ENCODE peak calls at places on chromosomes 1 and 21, in eight cellular contexts. One of them, this sample, is unnamed.

GRCh38 chr1:3068400-3069361 is at the start of gene PRDM16:
- DNase-seq in NCI-H460: peak
- DNase-seq in SJSA1: peak
- DNase-seq in KG1: no peak
- DNase-seq in AG10803: peak
- DNase-seq in NCI-H2029: no peak
- DNase-seq in fibroblast of mammary gland: peak
- DNase-seq in HepG2: no peak
- DNase-seq in this sample: no peak

GRCh38 chr1:153400244-153400643 is 9.4 kb upstream of the S100A8 start:
- DNase-seq in KG1: no peak
- DNase-seq in SJSA1: no peak
- DNase-seq in AG10803: no peak
- DNase-seq in NCI-H460: no peak
- DNase-seq in NCI-H2029: peak
- DNase-seq in fibroblast of mammary gland: no peak
- DNase-seq in HepG2: no peak
- DNase-seq in this sample: no peak

GRCh38 chr1:246579818-246580217 is 13.6 kb downstream of the CNST start:
- DNase-seq in fibroblast of mammary gland: no peak
- DNase-seq in AG10803: peak
- DNase-seq in SJSA1: no peak
- DNase-seq in HepG2: no peak
- DNase-seq in KG1: no peak
- DNase-seq in NCI-H460: no peak
- DNase-seq in NCI-H2029: no peak
- DNase-seq in this sample: peak

GRCh38 chr1:53633073-53633704 is 105.8 kb downstream of the GLIS1 start:
- DNase-seq in NCI-H460: no peak
- DNase-seq in KG1: no peak
- DNase-seq in fibroblast of mammary gland: no peak
- DNase-seq in HepG2: no peak
- DNase-seq in AG10803: no peak
- DNase-seq in NCI-H2029: no peak
- DNase-seq in SJSA1: no peak
- DNase-seq in this sample: no peak

GRCh38 chr1:170126691-170127090 is 19.1 kb upstream of the NTMT2 start:
- DNase-seq in fibroblast of mammary gland: peak
- DNase-seq in SJSA1: no peak
- DNase-seq in HepG2: no peak
- DNase-seq in NCI-H2029: no peak
- DNase-seq in NCI-H460: no peak
- DNase-seq in KG1: no peak
- DNase-seq in AG10803: peak
- DNase-seq in this sample: peak

GRCh38 chr21:45871616-45872236 is 109.8 kb upstream of the COL6A1 start:
- DNase-seq in NCI-H460: no peak
- DNase-seq in KG1: no peak
- DNase-seq in fibroblast of mammary gland: no peak
- DNase-seq in HepG2: peak
- DNase-seq in SJSA1: no peak
- DNase-seq in AG10803: no peak
- DNase-seq in NCI-H2029: no peak
- DNase-seq in this sample: no peak

GRCh38 chr1:51819810-51820209 is 58.7 kb downstream of the NRDC start:
- DNase-seq in AG10803: peak
- DNase-seq in KG1: no peak
- DNase-seq in HepG2: no peak
- DNase-seq in NCI-H2029: no peak
- DNase-seq in fibroblast of mammary gland: no peak
- DNase-seq in SJSA1: no peak
- DNase-seq in NCI-H460: no peak
- DNase-seq in this sample: no peak

GRCh38 chr1:162905759-162906158 is 44.8 kb upstream of the CCDC190 start:
- DNase-seq in SJSA1: peak
- DNase-seq in NCI-H460: no peak
- DNase-seq in fibroblast of mammary gland: peak
- DNase-seq in KG1: no peak
- DNase-seq in HepG2: peak
- DNase-seq in AG10803: peak
- DNase-seq in NCI-H2029: no peak
- DNase-seq in this sample: no peak

GRCh38 chr1:41650176-41650519 is 165.7 kb upstream of the EDN2 start:
- DNase-seq in NCI-H2029: peak
- DNase-seq in AG10803: peak
- DNase-seq in HepG2: no peak
- DNase-seq in KG1: no peak
- DNase-seq in SJSA1: no peak
- DNase-seq in NCI-H460: no peak
- DNase-seq in fibroblast of mammary gland: peak
- DNase-seq in this sample: no peak

GRCh38 chr1:202159534-202160371 is 649 bp downstream of the PTPN7 start:
- DNase-seq in NCI-H2029: no peak
- DNase-seq in fibroblast of mammary gland: no peak
- DNase-seq in NCI-H460: no peak
- DNase-seq in SJSA1: no peak
- DNase-seq in AG10803: no peak
- DNase-seq in HepG2: no peak
- DNase-seq in KG1: peak
- DNase-seq in this sample: peak

GRCh38 chr1:19616489-19616888 is 27.6 kb upstream of the NBL1 start:
- DNase-seq in SJSA1: no peak
- DNase-seq in fibroblast of mammary gland: peak
- DNase-seq in AG10803: peak
- DNase-seq in HepG2: no peak
- DNase-seq in KG1: no peak
- DNase-seq in NCI-H460: no peak
- DNase-seq in NCI-H2029: no peak
- DNase-seq in this sample: no peak

GRCh38 chr1:167052389-167052788 is 37.8 kb downstream of the GPA33 start:
- DNase-seq in fibroblast of mammary gland: no peak
- DNase-seq in AG10803: no peak
- DNase-seq in NCI-H2029: no peak
- DNase-seq in NCI-H460: no peak
- DNase-seq in SJSA1: no peak
- DNase-seq in HepG2: peak
- DNase-seq in KG1: no peak
- DNase-seq in this sample: no peak

GRCh38 chr1:15343099-15343498 is 66.6 kb upstream of the EFHD2 start:
- DNase-seq in NCI-H2029: no peak
- DNase-seq in fibroblast of mammary gland: no peak
- DNase-seq in HepG2: no peak
- DNase-seq in KG1: no peak
- DNase-seq in AG10803: no peak
- DNase-seq in NCI-H460: no peak
- DNase-seq in SJSA1: no peak
- DNase-seq in this sample: no peak

GRCh38 chr1:10431065-10431730 is 965 bp downstream of the CENPS start:
- DNase-seq in fibroblast of mammary gland: peak
- DNase-seq in NCI-H2029: peak
- DNase-seq in SJSA1: no peak
- DNase-seq in HepG2: no peak
- DNase-seq in KG1: peak
- DNase-seq in AG10803: peak
- DNase-seq in NCI-H460: no peak
- DNase-seq in this sample: no peak

GRCh38 chr1:189859385-189859977 is 618.2 kb downstream of the BRINP3 start:
- DNase-seq in fibroblast of mammary gland: peak
- DNase-seq in SJSA1: no peak
- DNase-seq in HepG2: peak
- DNase-seq in NCI-H2029: no peak
- DNase-seq in NCI-H460: peak
- DNase-seq in KG1: peak
- DNase-seq in AG10803: no peak
- DNase-seq in this sample: no peak

GRCh38 chr1:223878598-223879325 is 33.0 kb upstream of the TP53BP2 start:
- DNase-seq in NCI-H2029: no peak
- DNase-seq in KG1: no peak
- DNase-seq in fibroblast of mammary gland: no peak
- DNase-seq in HepG2: no peak
- DNase-seq in SJSA1: no peak
- DNase-seq in AG10803: no peak
- DNase-seq in NCI-H460: no peak
- DNase-seq in this sample: no peak

GRCh38 chr1:93419344-93419743 is 28.6 kb upstream of the FNBP1L start:
- DNase-seq in SJSA1: no peak
- DNase-seq in fibroblast of mammary gland: no peak
- DNase-seq in KG1: no peak
- DNase-seq in HepG2: peak
- DNase-seq in AG10803: no peak
- DNase-seq in NCI-H2029: no peak
- DNase-seq in NCI-H460: no peak
- DNase-seq in this sample: no peak

GRCh38 chr1:15736035-15736665 is at the start of gene SLC25A34:
- DNase-seq in SJSA1: no peak
- DNase-seq in fibroblast of mammary gland: no peak
- DNase-seq in AG10803: no peak
- DNase-seq in NCI-H460: no peak
- DNase-seq in HepG2: peak
- DNase-seq in KG1: no peak
- DNase-seq in NCI-H2029: peak
- DNase-seq in this sample: no peak

GRCh38 chr1:7014640-7014930 is 229.3 kb downstream of the CAMTA1 start:
- DNase-seq in fibroblast of mammary gland: no peak
- DNase-seq in SJSA1: no peak
- DNase-seq in HepG2: no peak
- DNase-seq in AG10803: no peak
- DNase-seq in NCI-H460: no peak
- DNase-seq in NCI-H2029: no peak
- DNase-seq in KG1: no peak
- DNase-seq in this sample: no peak

GRCh38 chr1:85577421-85578320 is 2.9 kb upstream of the CCN1 start:
- DNase-seq in NCI-H2029: no peak
- DNase-seq in SJSA1: no peak
- DNase-seq in AG10803: no peak
- DNase-seq in HepG2: no peak
- DNase-seq in NCI-H460: no peak
- DNase-seq in KG1: no peak
- DNase-seq in fibroblast of mammary gland: peak
- DNase-seq in this sample: no peak

GRCh38 chr1:169325117-169325516 is 42.5 kb downstream of the NME7 start:
- DNase-seq in SJSA1: no peak
- DNase-seq in HepG2: no peak
- DNase-seq in fibroblast of mammary gland: no peak
- DNase-seq in AG10803: no peak
- DNase-seq in NCI-H2029: no peak
- DNase-seq in KG1: no peak
- DNase-seq in NCI-H460: no peak
- DNase-seq in this sample: no peak

GRCh38 chr1:176745945-176746344 is 283.0 kb downstream of the PAPPA2 start:
- DNase-seq in fibroblast of mammary gland: peak
- DNase-seq in NCI-H460: no peak
- DNase-seq in SJSA1: no peak
- DNase-seq in NCI-H2029: no peak
- DNase-seq in AG10803: peak
- DNase-seq in HepG2: peak
- DNase-seq in KG1: no peak
- DNase-seq in this sample: no peak

GRCh38 chr21:31316488-31317169 is 27.4 kb downstream of the TIAM1 start:
- DNase-seq in AG10803: no peak
- DNase-seq in KG1: no peak
- DNase-seq in NCI-H2029: no peak
- DNase-seq in SJSA1: no peak
- DNase-seq in fibroblast of mammary gland: peak
- DNase-seq in HepG2: no peak
- DNase-seq in NCI-H460: no peak
- DNase-seq in this sample: no peak

GRCh38 chr1:15188678-15189077 is 35.1 kb downstream of the TMEM51 start:
- DNase-seq in NCI-H460: no peak
- DNase-seq in AG10803: no peak
- DNase-seq in KG1: no peak
- DNase-seq in HepG2: no peak
- DNase-seq in fibroblast of mammary gland: no peak
- DNase-seq in NCI-H2029: no peak
- DNase-seq in SJSA1: no peak
- DNase-seq in this sample: no peak

GRCh38 chr1:164660415-164661174 is 101.6 kb downstream of the PBX1 start:
- DNase-seq in NCI-H2029: peak
- DNase-seq in NCI-H460: no peak
- DNase-seq in fibroblast of mammary gland: no peak
- DNase-seq in SJSA1: no peak
- DNase-seq in HepG2: no peak
- DNase-seq in AG10803: peak
- DNase-seq in KG1: no peak
- DNase-seq in this sample: no peak

GRCh38 chr1:189496768-189497167 is 980.9 kb downstream of the BRINP3 start:
- DNase-seq in HepG2: no peak
- DNase-seq in KG1: no peak
- DNase-seq in SJSA1: no peak
- DNase-seq in NCI-H460: no peak
- DNase-seq in AG10803: no peak
- DNase-seq in fibroblast of mammary gland: no peak
- DNase-seq in NCI-H2029: no peak
- DNase-seq in this sample: no peak

GRCh38 chr1:93526431-93526830 is 78.5 kb downstream of the FNBP1L start:
- DNase-seq in NCI-H460: no peak
- DNase-seq in NCI-H2029: no peak
- DNase-seq in SJSA1: no peak
- DNase-seq in HepG2: no peak
- DNase-seq in fibroblast of mammary gland: no peak
- DNase-seq in KG1: no peak
- DNase-seq in AG10803: no peak
- DNase-seq in this sample: no peak

GRCh38 chr1:71312545-71312944 is 231.7 kb upstream of the ZRANB2 start:
- DNase-seq in NCI-H2029: no peak
- DNase-seq in KG1: no peak
- DNase-seq in SJSA1: no peak
- DNase-seq in HepG2: no peak
- DNase-seq in NCI-H460: no peak
- DNase-seq in fibroblast of mammary gland: peak
- DNase-seq in AG10803: no peak
- DNase-seq in this sample: no peak

GRCh38 chr1:43979528-43980254 is 681 bp downstream of the B4GALT2 start:
- DNase-seq in AG10803: peak
- DNase-seq in NCI-H460: no peak
- DNase-seq in fibroblast of mammary gland: peak
- DNase-seq in HepG2: peak
- DNase-seq in NCI-H2029: no peak
- DNase-seq in KG1: no peak
- DNase-seq in SJSA1: peak
- DNase-seq in this sample: peak

GRCh38 chr1:47568763-47569162 is 130.9 kb downstream of the FOXD2 start:
- DNase-seq in NCI-H2029: peak
- DNase-seq in AG10803: peak
- DNase-seq in fibroblast of mammary gland: no peak
- DNase-seq in KG1: no peak
- DNase-seq in SJSA1: no peak
- DNase-seq in HepG2: no peak
- DNase-seq in NCI-H460: no peak
- DNase-seq in this sample: no peak

GRCh38 chr1:155012052-155012546 is 9.5 kb downstream of the ZBTB7B start:
- DNase-seq in AG10803: peak
- DNase-seq in SJSA1: no peak
- DNase-seq in fibroblast of mammary gland: peak
- DNase-seq in NCI-H460: peak
- DNase-seq in NCI-H2029: no peak
- DNase-seq in KG1: no peak
- DNase-seq in HepG2: no peak
- DNase-seq in this sample: no peak

GRCh38 chr1:151061704-151062103 is 1.5 kb downstream of the MLLT11 start:
- DNase-seq in NCI-H460: no peak
- DNase-seq in HepG2: no peak
- DNase-seq in KG1: no peak
- DNase-seq in SJSA1: no peak
- DNase-seq in AG10803: no peak
- DNase-seq in fibroblast of mammary gland: no peak
- DNase-seq in NCI-H2029: no peak
- DNase-seq in this sample: no peak

GRCh38 chr1:182069028-182069466 is 7.5 kb upstream of the ZNF648 start:
- DNase-seq in HepG2: peak
- DNase-seq in NCI-H460: peak
- DNase-seq in AG10803: peak
- DNase-seq in NCI-H2029: no peak
- DNase-seq in fibroblast of mammary gland: peak
- DNase-seq in SJSA1: peak
- DNase-seq in KG1: no peak
- DNase-seq in this sample: no peak

GRCh38 chr1:56819393-56819899 is at the start of gene FYB2:
- DNase-seq in NCI-H460: no peak
- DNase-seq in KG1: no peak
- DNase-seq in AG10803: no peak
- DNase-seq in SJSA1: no peak
- DNase-seq in NCI-H2029: peak
- DNase-seq in fibroblast of mammary gland: no peak
- DNase-seq in HepG2: peak
- DNase-seq in this sample: no peak

This sample was measured in GM12892.